ENCODE peak calls at places on chromosomes 6 and 20, in eight cellular contexts. K is glutamatergic neuron; D is GM12865; Z is CD8-positive, alpha-beta memory T cell; H is lung microvascular endothelial cell; E is mesenchymal stem cell; S is AG09309; P is brain microvascular endothelial cell. I is an unnamed sample.

GRCh38 chr20:59880198-59880597 is 53.2 kb downstream of the SYCP2 start:
- DNase-seq in Z (no peak), P (no peak), K (no peak), D (peak), H (no peak), E (no peak), S (no peak), I (no peak)

GRCh38 chr6:3835055-3835731 is 14.0 kb upstream of the FAM50B start:
- DNase-seq in H (no peak), K (no peak), P (no peak), Z (no peak), E (no peak), S (no peak), D (no peak), I (no peak)

GRCh38 chr6:108744244-108744972 is 103.8 kb upstream of the ARMC2 start:
- DNase-seq in E (no peak), Z (no peak), K (no peak), D (no peak), H (no peak), S (no peak), P (no peak), I (no peak)

GRCh38 chr6:147390909-147391536 is 117.5 kb upstream of the SAMD5 start:
- DNase-seq in Z (no peak), E (peak), K (peak), P (peak), S (no peak), H (peak), D (peak), I (peak)

GRCh38 chr20:63082308-63082938 is 75.7 kb upstream of the BHLHE23 start:
- DNase-seq in H (peak), P (peak), Z (no peak), S (no peak), D (no peak), E (no peak), K (peak), I (peak)

GRCh38 chr6:106125925-106126435 is 39.8 kb downstream of the PRDM1 start:
- DNase-seq in K (no peak), S (no peak), D (peak), Z (no peak), P (no peak), H (no peak), E (no peak), I (peak)

GRCh38 chr6:154805288-154805911 is 72.2 kb downstream of the SCAF8 start:
- DNase-seq in E (peak), D (peak), P (peak), Z (no peak), K (no peak), S (peak), H (peak), I (peak)

GRCh38 chr20:25750765-25751696 is 54.4 kb upstream of the ZNF337 start:
- DNase-seq in K (no peak), Z (peak), P (peak), D (peak), E (no peak), S (no peak), H (peak), I (peak)

GRCh38 chr20:5557123-5557522 is 193.1 kb upstream of the SHLD1 start:
- DNase-seq in E (peak), K (peak), D (peak), H (peak), S (peak), P (peak), Z (peak), I (peak)

GRCh38 chr20:20780127-20780822 is 67.8 kb upstream of the RALGAPA2 start:
- DNase-seq in H (no peak), Z (no peak), E (no peak), S (no peak), D (peak), P (no peak), K (no peak), I (no peak)

GRCh38 chr6:35287671-35288396 is 9.8 kb upstream of the DEF6 start:
- DNase-seq in D (no peak), E (peak), S (no peak), Z (no peak), K (no peak), H (no peak), P (no peak), I (no peak)

GRCh38 chr20:10985536-10985935 is 311.7 kb upstream of the JAG1 start:
- DNase-seq in Z (no peak), H (peak), D (no peak), E (peak), P (peak), S (no peak), K (no peak), I (no peak)

GRCh38 chr6:116511424-116512131 is at the start of gene CALHM5:
- DNase-seq in D (no peak), S (peak), Z (no peak), P (peak), H (peak), K (no peak), E (peak), I (peak)

GRCh38 chr20:13430346-13431002 is 208.3 kb downstream of the TASP1 start:
- DNase-seq in E (no peak), D (peak), P (no peak), H (no peak), K (no peak), Z (no peak), S (no peak), I (no peak)

GRCh38 chr20:58141496-58141895 is 87.0 kb downstream of the ANKRD60 start:
- DNase-seq in Z (no peak), S (no peak), K (no peak), E (no peak), D (no peak), P (no peak), H (no peak), I (no peak)

GRCh38 chr6:63598251-63599036 is 26.2 kb downstream of the LOC128125822 start:
- DNase-seq in S (no peak), P (peak), H (peak), Z (peak), K (peak), D (peak), E (peak), I (peak)

GRCh38 chr20:56924316-56924975 is 295.3 kb downstream of the TFAP2C start:
- DNase-seq in D (no peak), E (no peak), K (no peak), Z (no peak), P (no peak), S (no peak), H (no peak), I (no peak)

GRCh38 chr6:32074996-32075532 is 34.1 kb downstream of the TNXB start:
- DNase-seq in D (no peak), H (no peak), P (peak), Z (no peak), K (no peak), S (no peak), E (peak), I (no peak)

GRCh38 chr6:57305754-57306153 is 11.7 kb upstream of the PRIM2 start:
- DNase-seq in E (no peak), S (peak), P (no peak), D (no peak), K (no peak), H (no peak), Z (no peak), I (no peak)

GRCh38 chr6:43120938-43121913 is 45.1 kb downstream of the PTK7 start:
- DNase-seq in Z (no peak), P (peak), S (peak), K (peak), H (no peak), E (peak), D (no peak), I (no peak)

GRCh38 chr20:33211817-33212424 is 5.2 kb upstream of the BPIFA3 start:
- DNase-seq in H (peak), E (peak), S (no peak), P (peak), D (peak), K (peak), Z (no peak), I (peak)

GRCh38 chr6:108565893-108566292 is 5.2 kb downstream of the FOXO3 start:
- DNase-seq in P (no peak), Z (no peak), S (peak), K (no peak), D (peak), E (peak), H (peak), I (no peak)

GRCh38 chr6:41705996-41706835 is 29.2 kb downstream of the TFEB start:
- DNase-seq in K (peak), S (no peak), E (peak), Z (peak), D (peak), P (peak), H (peak), I (peak)

GRCh38 chr6:77037439-77037838 is 425.9 kb downstream of the HTR1B start:
- DNase-seq in D (no peak), E (no peak), Z (no peak), S (no peak), H (no peak), K (no peak), P (no peak), I (no peak)

GRCh38 chr20:1773816-1774215 is 116.2 kb upstream of the SIRPG start:
- DNase-seq in E (no peak), H (no peak), S (no peak), Z (no peak), K (no peak), P (no peak), D (no peak), I (no peak)